ENCODE peak calls at places on chromosome 1, in six cellular contexts. B, K, R, D, O and J are unnamed samples.

GRCh38 chr1:111483166-111483565 is 9.4 kb downstream of the C1orf162 start:
- DNase-seq in B (no peak), D (no peak), O (no peak), R (no peak), K (no peak), J (no peak)

GRCh38 chr1:58786184-58786926 is 2.5 kb upstream of the JUN start:
- DNase-seq in D (no peak), B (no peak), R (no peak), K (no peak), O (no peak), J (no peak)

GRCh38 chr1:153122831-153123421 is 9.6 kb upstream of the SPRR2F start:
- DNase-seq in D (no peak), R (peak; percentile 78), K (peak; percentile 79), B (no peak), O (peak; percentile 2), J (no peak)

GRCh38 chr1:96370752-96371151 is 350.8 kb upstream of the PTBP2 start:
- DNase-seq in B (no peak), D (no peak), O (peak; percentile 7), K (peak; percentile 68), R (no peak), J (no peak)

GRCh38 chr1:25800538-25801377 is 765 bp downstream of the SELENON start:
- DNase-seq in R (no peak), D (no peak), O (no peak), K (no peak), B (no peak), J (no peak)

GRCh38 chr1:100387209-100387608 is 34.9 kb downstream of the CDC14A start:
- DNase-seq in K (no peak), O (no peak), B (peak; percentile 17), D (no peak), R (no peak), J (no peak)

GRCh38 chr1:70764747-70765146 is 282.9 kb downstream of the PTGER3 start:
- DNase-seq in B (no peak), K (no peak), O (no peak), R (no peak), D (no peak), J (no peak)

GRCh38 chr1:84668185-84668584 is 22.1 kb downstream of the SSX2IP start:
- DNase-seq in B (no peak), O (peak; percentile 19), R (no peak), D (no peak), K (no peak), J (no peak)

GRCh38 chr1:244628719-244629299 is 24.1 kb upstream of the DESI2 start:
- DNase-seq in O (no peak), D (no peak), R (no peak), K (no peak), B (no peak), J (no peak)

GRCh38 chr1:51570063-51570720 is 46.7 kb upstream of the OSBPL9 start:
- DNase-seq in K (no peak), O (no peak), D (no peak), B (no peak), R (no peak), J (no peak)

GRCh38 chr1:235008239-235008638 is 120.4 kb downstream of the TOMM20 start:
- DNase-seq in O (no peak), R (no peak), D (no peak), B (no peak), K (no peak), J (no peak)

GRCh38 chr1:214993419-214993818 is 89.1 kb upstream of the KCNK2 start:
- DNase-seq in B (no peak), D (no peak), R (no peak), K (no peak), O (no peak), J (no peak)

GRCh38 chr1:7755448-7755847 is 15.6 kb upstream of the VAMP3 start:
- DNase-seq in D (no peak), R (no peak), K (no peak), O (peak; percentile 17), B (no peak), J (no peak)

GRCh38 chr1:162035241-162035640 is 11.6 kb upstream of the OLFML2B start:
- DNase-seq in D (no peak), B (no peak), O (no peak), R (no peak), K (peak; percentile 77), J (no peak)

GRCh38 chr1:242454262-242455051 is 70.0 kb downstream of the PLD5 start:
- DNase-seq in K (peak; percentile 60), O (peak; percentile 54), D (no peak), B (no peak), R (no peak), J (no peak)

GRCh38 chr1:111399792-111400610 is 27.5 kb downstream of the OVGP1 start:
- DNase-seq in O (peak; percentile 33), R (no peak), D (peak; percentile 29), K (peak; percentile 60), B (peak; percentile 47), J (no peak)

GRCh38 chr1:97781762-97782337 is 139.0 kb downstream of the DPYD start:
- DNase-seq in B (no peak), K (no peak), O (no peak), R (no peak), D (no peak), J (no peak)

GRCh38 chr1:155463865-155464264 is 98.7 kb downstream of the ASH1L start:
- DNase-seq in D (no peak), B (no peak), K (no peak), O (peak; percentile 16), R (no peak), J (no peak)

GRCh38 chr1:99726818-99727217 is 39.6 kb downstream of the FRRS1 start:
- DNase-seq in K (no peak), D (no peak), B (no peak), O (no peak), R (no peak), J (no peak)

GRCh38 chr1:245715970-245716369 is 561.2 kb downstream of the KIF26B start:
- DNase-seq in O (peak; percentile 25), B (no peak), K (peak; percentile 59), R (no peak), D (no peak), J (no peak)

GRCh38 chr1:204408074-204408507 is 3.5 kb downstream of the PPP1R15B start:
- DNase-seq in D (peak; percentile 84), O (peak; percentile 46), K (peak; percentile 59), B (peak; percentile 81), R (no peak), J (peak; percentile 73)

GRCh38 chr1:145708063-145708462 is 895 bp upstream of the PDZK1 start:
- DNase-seq in D (no peak), B (no peak), R (no peak), O (no peak), K (no peak), J (no peak)

GRCh38 chr1:87922885-87923284 is 594.2 kb downstream of the LMO4 start:
- DNase-seq in O (no peak), K (no peak), B (no peak), R (no peak), D (no peak), J (no peak)

GRCh38 chr1:66351913-66352312 is 182.0 kb upstream of the SGIP1 start:
- DNase-seq in R (no peak), K (no peak), D (no peak), O (no peak), B (no peak), J (no peak)
- H3K27ac ChIP-seq in R (no peak overlapping the region), K (no peak overlapping the region), D (peak overlapping the region; percentile 40), O (peak overlapping the region; percentile 80), B (peak overlapping the region; percentile 85), J (peak overlapping the region; percentile 38)

GRCh38 chr1:167638064-167638463 is 8.0 kb downstream of the RCSD1 start:
- DNase-seq in B (no peak), O (no peak), K (no peak), D (no peak), R (no peak), J (no peak)

GRCh38 chr1:167635233-167635648 is 5.2 kb downstream of the RCSD1 start:
- DNase-seq in D (peak; percentile 78), B (peak; percentile 71), R (peak; percentile 64), K (no peak), O (no peak), J (no peak)

GRCh38 chr1:167634435-167634834 is 4.4 kb downstream of the RCSD1 start:
- DNase-seq in D (no peak), B (no peak), K (peak; percentile 18), R (no peak), O (no peak), J (no peak)

GRCh38 chr1:167633258-167633944 is 3.4 kb downstream of the RCSD1 start:
- DNase-seq in B (no peak), D (no peak), O (no peak), R (no peak), K (no peak), J (no peak)

DNA sequence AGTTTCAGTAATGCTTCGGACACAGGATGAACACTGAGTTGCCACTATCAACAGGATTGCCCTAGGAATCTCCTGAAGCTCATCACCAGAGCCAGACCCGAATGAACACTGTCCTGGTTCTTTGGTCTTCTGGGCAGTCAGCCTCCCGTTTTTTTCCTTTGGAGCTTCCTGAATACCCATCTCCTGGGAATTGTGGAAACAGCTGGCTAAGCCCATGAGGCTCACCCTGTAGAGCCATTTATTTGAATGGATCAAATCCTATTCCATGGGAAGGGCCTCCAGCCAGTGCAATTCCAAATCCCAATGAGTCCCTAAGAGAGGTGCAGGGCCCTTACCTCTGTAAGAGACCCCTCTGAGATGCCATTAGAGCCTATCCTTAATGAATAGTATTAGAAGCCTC is 5.9 kb downstream of the RCSD1 start:
- DNase-seq in O (no peak), R (no peak), K (no peak), D (no peak), B (no peak), J (no peak)
- H3K27ac ChIP-seq in O (no peak overlapping the region), R (no peak overlapping the region), K (no peak overlapping the region), D (peak overlapping the region; percentile 95), B (peak overlapping the region; percentile 98), J (no peak overlapping the region)

GRCh38 chr1:9308236-9308635 is 15.5 kb downstream of the SPSB1 start:
- DNase-seq in D (no peak), R (no peak), K (no peak), O (no peak), B (no peak), J (no peak)
- H3K27ac ChIP-seq in D (no peak overlapping the region), R (no peak overlapping the region), K (no peak overlapping the region), O (peak overlapping the region; percentile 36), B (no peak overlapping the region), J (no peak overlapping the region)

DNA sequence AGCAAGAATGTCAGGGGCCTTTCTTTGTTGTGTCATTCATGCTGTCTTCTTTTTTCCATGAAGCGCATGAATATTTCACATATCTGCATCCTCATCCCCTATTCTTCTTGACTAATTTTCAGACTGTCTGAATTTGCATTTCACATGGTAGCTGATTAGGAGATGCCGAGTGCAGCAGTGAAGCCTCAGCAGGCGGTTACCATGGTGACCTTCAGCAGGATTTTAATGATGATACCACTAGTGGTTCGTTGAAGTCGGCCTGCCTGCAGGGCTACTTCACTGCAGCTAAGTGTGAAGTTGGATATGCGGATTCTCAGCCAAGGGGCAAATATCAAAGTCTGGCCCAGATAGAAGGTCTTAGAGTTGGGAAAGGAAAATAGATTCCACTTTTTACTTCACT is 141.9 kb downstream of the NEK7 start:
- DNase-seq in O (no peak), B (no peak), R (peak; percentile 45), K (no peak), D (no peak), J (no peak)
- H3K27ac ChIP-seq in O (no peak overlapping the region), B (no peak overlapping the region), R (no peak overlapping the region), K (no peak overlapping the region), D (no peak overlapping the region), J (no peak overlapping the region)